ENCODE peak calls at places on chromosomes 3 and 15, in ten cellular contexts. One of them, this sample, is unnamed.

GRCh38 chr3:111700054-111700453 is 104.9 kb upstream of the ZBED2 start:
- DNase-seq in Panc1: no peak
- DNase-seq in stomach: no peak
- DNase-seq in endothelial cell of umbilical vein: no peak
- DNase-seq in GM23338: no peak
- DNase-seq in suprapubic skin: no peak
- DNase-seq in transverse colon: no peak
- DNase-seq in prostate gland: no peak
- DNase-seq in HCT116: no peak
- DNase-seq in sigmoid colon: no peak
- DNase-seq in this sample: no peak

GRCh38 chr3:40166997-40167396 is 142.5 kb upstream of the EIF1B start:
- DNase-seq in prostate gland: no peak
- DNase-seq in GM23338: peak; percentile 72
- DNase-seq in suprapubic skin: no peak
- DNase-seq in stomach: no peak
- DNase-seq in sigmoid colon: no peak
- DNase-seq in endothelial cell of umbilical vein: no peak
- DNase-seq in transverse colon: no peak
- DNase-seq in Panc1: no peak
- DNase-seq in HCT116: no peak
- DNase-seq in this sample: no peak

GRCh38 chr3:69079269-69080159 is 651 bp downstream of the UBA3 start:
- DNase-seq in endothelial cell of umbilical vein: peak; percentile 38
- DNase-seq in HCT116: no peak
- DNase-seq in GM23338: peak; percentile 44
- DNase-seq in stomach: no peak
- DNase-seq in transverse colon: no peak
- DNase-seq in sigmoid colon: no peak
- DNase-seq in suprapubic skin: no peak
- DNase-seq in prostate gland: no peak
- DNase-seq in Panc1: no peak
- DNase-seq in this sample: no peak

GRCh38 chr3:103077910-103078309 is 643.1 kb downstream of the ZPLD1 start:
- DNase-seq in sigmoid colon: no peak
- DNase-seq in Panc1: no peak
- DNase-seq in endothelial cell of umbilical vein: no peak
- DNase-seq in GM23338: no peak
- DNase-seq in stomach: no peak
- DNase-seq in suprapubic skin: no peak
- DNase-seq in transverse colon: no peak
- DNase-seq in HCT116: no peak
- DNase-seq in prostate gland: no peak
- DNase-seq in this sample: no peak

GRCh38 chr3:142595951-142596725 is at the start of gene PLS1:
- DNase-seq in stomach: peak; percentile 93
- DNase-seq in prostate gland: peak; percentile 83
- DNase-seq in HCT116: peak; percentile 86
- DNase-seq in sigmoid colon: peak; percentile 92
- DNase-seq in Panc1: peak; percentile 80
- DNase-seq in endothelial cell of umbilical vein: peak; percentile 88
- DNase-seq in GM23338: peak; percentile 93
- DNase-seq in suprapubic skin: peak; percentile 81
- DNase-seq in transverse colon: peak; percentile 93
- DNase-seq in this sample: peak; percentile 85

GRCh38 chr3:145013931-145014330 is 1042.3 kb downstream of the DIPK2A start:
- DNase-seq in stomach: no peak
- DNase-seq in transverse colon: no peak
- DNase-seq in HCT116: no peak
- DNase-seq in prostate gland: no peak
- DNase-seq in GM23338: no peak
- DNase-seq in suprapubic skin: no peak
- DNase-seq in Panc1: no peak
- DNase-seq in endothelial cell of umbilical vein: no peak
- DNase-seq in sigmoid colon: no peak
- DNase-seq in this sample: no peak

GRCh38 chr3:111106993-111107392 is 35.4 kb downstream of the NECTIN3 start:
- DNase-seq in endothelial cell of umbilical vein: no peak
- DNase-seq in GM23338: no peak
- DNase-seq in suprapubic skin: no peak
- DNase-seq in stomach: no peak
- DNase-seq in prostate gland: no peak
- DNase-seq in HCT116: no peak
- DNase-seq in Panc1: no peak
- DNase-seq in transverse colon: no peak
- DNase-seq in sigmoid colon: no peak
- DNase-seq in this sample: no peak

GRCh38 chr15:72037321-72037720 is 80.6 kb downstream of the MYO9A start:
- DNase-seq in sigmoid colon: no peak
- DNase-seq in prostate gland: no peak
- DNase-seq in suprapubic skin: no peak
- DNase-seq in transverse colon: no peak
- DNase-seq in HCT116: peak; percentile 2
- DNase-seq in GM23338: no peak
- DNase-seq in stomach: no peak
- DNase-seq in Panc1: peak; percentile 5
- DNase-seq in endothelial cell of umbilical vein: no peak
- DNase-seq in this sample: no peak

GRCh38 chr15:45468294-45468693 is 54.3 kb downstream of the SLC30A4 start:
- DNase-seq in prostate gland: no peak
- DNase-seq in endothelial cell of umbilical vein: no peak
- DNase-seq in transverse colon: no peak
- DNase-seq in stomach: no peak
- DNase-seq in sigmoid colon: no peak
- DNase-seq in Panc1: no peak
- DNase-seq in HCT116: no peak
- DNase-seq in suprapubic skin: no peak
- DNase-seq in GM23338: no peak
- DNase-seq in this sample: no peak

GRCh38 chr15:65909831-65910230 is 40.5 kb downstream of the RAB11A start:
- DNase-seq in Panc1: no peak
- DNase-seq in suprapubic skin: no peak
- DNase-seq in HCT116: no peak
- DNase-seq in sigmoid colon: no peak
- DNase-seq in GM23338: no peak
- DNase-seq in endothelial cell of umbilical vein: no peak
- DNase-seq in stomach: no peak
- DNase-seq in prostate gland: no peak
- DNase-seq in transverse colon: no peak
- DNase-seq in this sample: no peak

GRCh38 chr15:80252281-80252619 is 237 bp upstream of the CTXND1 start:
- DNase-seq in prostate gland: no peak
- DNase-seq in GM23338: no peak
- DNase-seq in transverse colon: no peak
- DNase-seq in stomach: no peak
- DNase-seq in HCT116: no peak
- DNase-seq in endothelial cell of umbilical vein: no peak
- DNase-seq in Panc1: no peak
- DNase-seq in sigmoid colon: no peak
- DNase-seq in suprapubic skin: no peak
- DNase-seq in this sample: no peak

GRCh38 chr3:42025388-42026138 is 63.7 kb upstream of the ULK4 start:
- DNase-seq in prostate gland: peak; percentile 85
- DNase-seq in endothelial cell of umbilical vein: peak; percentile 98
- DNase-seq in suprapubic skin: peak; percentile 83
- DNase-seq in Panc1: no peak
- DNase-seq in sigmoid colon: peak; percentile 98
- DNase-seq in HCT116: peak; percentile 42
- DNase-seq in transverse colon: peak; percentile 85
- DNase-seq in GM23338: peak; percentile 96
- DNase-seq in stomach: peak; percentile 79
- DNase-seq in this sample: peak; percentile 92

GRCh38 chr15:31439328-31439727 is 112.7 kb downstream of the KLF13 start:
- DNase-seq in Panc1: no peak
- DNase-seq in prostate gland: no peak
- DNase-seq in stomach: no peak
- DNase-seq in suprapubic skin: no peak
- DNase-seq in transverse colon: peak; percentile 66
- DNase-seq in sigmoid colon: no peak
- DNase-seq in GM23338: peak; percentile 66
- DNase-seq in endothelial cell of umbilical vein: no peak
- DNase-seq in HCT116: peak; percentile 21
- DNase-seq in this sample: no peak

GRCh38 chr3:178099885-178100284 is 436.4 kb upstream of the KCNMB2 start:
- DNase-seq in transverse colon: no peak
- DNase-seq in sigmoid colon: no peak
- DNase-seq in prostate gland: no peak
- DNase-seq in endothelial cell of umbilical vein: no peak
- DNase-seq in suprapubic skin: no peak
- DNase-seq in Panc1: no peak
- DNase-seq in stomach: no peak
- DNase-seq in GM23338: no peak
- DNase-seq in HCT116: no peak
- DNase-seq in this sample: no peak

GRCh38 chr3:178096955-178097354 is 439.3 kb upstream of the KCNMB2 start:
- DNase-seq in stomach: no peak
- DNase-seq in prostate gland: no peak
- DNase-seq in HCT116: no peak
- DNase-seq in Panc1: no peak
- DNase-seq in transverse colon: no peak
- DNase-seq in sigmoid colon: no peak
- DNase-seq in GM23338: no peak
- DNase-seq in suprapubic skin: no peak
- DNase-seq in endothelial cell of umbilical vein: no peak
- DNase-seq in this sample: no peak

GRCh38 chr3:178100881-178101280 is 435.4 kb upstream of the KCNMB2 start:
- DNase-seq in GM23338: no peak
- DNase-seq in stomach: no peak
- DNase-seq in prostate gland: no peak
- DNase-seq in sigmoid colon: no peak
- DNase-seq in HCT116: no peak
- DNase-seq in suprapubic skin: no peak
- DNase-seq in endothelial cell of umbilical vein: no peak
- DNase-seq in transverse colon: no peak
- DNase-seq in Panc1: no peak
- DNase-seq in this sample: no peak

GRCh38 chr3:178095522-178095921 is 440.7 kb upstream of the KCNMB2 start:
- DNase-seq in HCT116: no peak
- DNase-seq in suprapubic skin: no peak
- DNase-seq in GM23338: no peak
- DNase-seq in Panc1: no peak
- DNase-seq in stomach: no peak
- DNase-seq in transverse colon: no peak
- DNase-seq in endothelial cell of umbilical vein: no peak
- DNase-seq in sigmoid colon: no peak
- DNase-seq in prostate gland: no peak
- DNase-seq in this sample: no peak

GRCh38 chr3:178097576-178097975 is 438.7 kb upstream of the KCNMB2 start:
- DNase-seq in Panc1: no peak
- DNase-seq in prostate gland: no peak
- DNase-seq in suprapubic skin: no peak
- DNase-seq in HCT116: no peak
- DNase-seq in sigmoid colon: no peak
- DNase-seq in GM23338: no peak
- DNase-seq in stomach: no peak
- DNase-seq in transverse colon: no peak
- DNase-seq in endothelial cell of umbilical vein: no peak
- DNase-seq in this sample: no peak
- TF ChIP-seq POLR2AphosphoS5 in Panc1: no peak
- TF ChIP-seq POLR2AphosphoS5 in prostate gland: no peak
- TF ChIP-seq POLR2AphosphoS5 in suprapubic skin: peak; percentile 73
- TF ChIP-seq POLR2AphosphoS5 in HCT116: no peak
- TF ChIP-seq POLR2AphosphoS5 in sigmoid colon: peak; percentile 66
- TF ChIP-seq POLR2AphosphoS5 in GM23338: no peak
- TF ChIP-seq POLR2AphosphoS5 in stomach: peak; percentile 61
- TF ChIP-seq POLR2AphosphoS5 in transverse colon: no peak
- TF ChIP-seq POLR2AphosphoS5 in endothelial cell of umbilical vein: no peak
- TF ChIP-seq POLR2AphosphoS5 in this sample: no peak

GRCh38 chr3:152252750-152253149 is 16.0 kb upstream of the MBNL1 start:
- DNase-seq in HCT116: no peak
- DNase-seq in prostate gland: no peak
- DNase-seq in suprapubic skin: no peak
- DNase-seq in stomach: no peak
- DNase-seq in Panc1: no peak
- DNase-seq in transverse colon: no peak
- DNase-seq in GM23338: no peak
- DNase-seq in sigmoid colon: no peak
- DNase-seq in endothelial cell of umbilical vein: no peak
- DNase-seq in this sample: no peak
- H3K4me1 ChIP-seq in HCT116: peaks cover 5% of the 10 kb centered on the region
- H3K4me1 ChIP-seq in prostate gland: no peaks in the 10 kb centered on the region
- H3K4me1 ChIP-seq in suprapubic skin: peaks cover 11% of the 10 kb centered on the region
- H3K4me1 ChIP-seq in stomach: no peaks in the 10 kb centered on the region
- H3K4me1 ChIP-seq in Panc1: no peaks in the 10 kb centered on the region
- H3K4me1 ChIP-seq in transverse colon: no peaks in the 10 kb centered on the region
- H3K4me1 ChIP-seq in GM23338: no peaks in the 10 kb centered on the region
- H3K4me1 ChIP-seq in sigmoid colon: peaks cover 6% of the 10 kb centered on the region
- H3K4me1 ChIP-seq in endothelial cell of umbilical vein: no peaks in the 10 kb centered on the region
- H3K4me1 ChIP-seq in this sample: no peaks in the 10 kb centered on the region

GRCh38 chr15:37777006-37777405 is 157.4 kb upstream of the TMCO5A start:
- DNase-seq in sigmoid colon: no peak
- DNase-seq in stomach: no peak
- DNase-seq in Panc1: no peak
- DNase-seq in endothelial cell of umbilical vein: no peak
- DNase-seq in GM23338: no peak
- DNase-seq in HCT116: no peak
- DNase-seq in prostate gland: no peak
- DNase-seq in transverse colon: no peak
- DNase-seq in suprapubic skin: no peak
- DNase-seq in this sample: no peak

GRCh38 chr15:37773111-37773860 is 161.2 kb upstream of the TMCO5A start:
- DNase-seq in Panc1: no peak
- DNase-seq in transverse colon: no peak
- DNase-seq in endothelial cell of umbilical vein: no peak
- DNase-seq in HCT116: no peak
- DNase-seq in sigmoid colon: no peak
- DNase-seq in prostate gland: no peak
- DNase-seq in stomach: no peak
- DNase-seq in GM23338: no peak
- DNase-seq in suprapubic skin: no peak
- DNase-seq in this sample: no peak

GRCh38 chr15:37774961-37775360 is 159.5 kb upstream of the TMCO5A start:
- DNase-seq in HCT116: no peak
- DNase-seq in sigmoid colon: no peak
- DNase-seq in prostate gland: no peak
- DNase-seq in endothelial cell of umbilical vein: no peak
- DNase-seq in GM23338: no peak
- DNase-seq in transverse colon: no peak
- DNase-seq in Panc1: no peak
- DNase-seq in suprapubic skin: no peak
- DNase-seq in stomach: no peak
- DNase-seq in this sample: no peak

GRCh38 chr15:37767841-37768455 is 166.5 kb upstream of the TMCO5A start:
- DNase-seq in stomach: no peak
- DNase-seq in suprapubic skin: no peak
- DNase-seq in HCT116: no peak
- DNase-seq in sigmoid colon: no peak
- DNase-seq in endothelial cell of umbilical vein: no peak
- DNase-seq in prostate gland: no peak
- DNase-seq in GM23338: no peak
- DNase-seq in Panc1: no peak
- DNase-seq in transverse colon: no peak
- DNase-seq in this sample: no peak

GRCh38 chr15:37771462-37771861 is 163.0 kb upstream of the TMCO5A start:
- DNase-seq in transverse colon: no peak
- DNase-seq in HCT116: no peak
- DNase-seq in Panc1: no peak
- DNase-seq in endothelial cell of umbilical vein: no peak
- DNase-seq in sigmoid colon: no peak
- DNase-seq in stomach: no peak
- DNase-seq in suprapubic skin: no peak
- DNase-seq in GM23338: no peak
- DNase-seq in prostate gland: no peak
- DNase-seq in this sample: no peak
- TF ChIP-seq POLR2AphosphoS5 in transverse colon: no peak
- TF ChIP-seq POLR2AphosphoS5 in HCT116: no peak
- TF ChIP-seq POLR2AphosphoS5 in Panc1: no peak
- TF ChIP-seq POLR2AphosphoS5 in endothelial cell of umbilical vein: no peak
- TF ChIP-seq POLR2AphosphoS5 in sigmoid colon: no peak
- TF ChIP-seq POLR2AphosphoS5 in stomach: no peak
- TF ChIP-seq POLR2AphosphoS5 in suprapubic skin: no peak
- TF ChIP-seq POLR2AphosphoS5 in GM23338: no peak
- TF ChIP-seq POLR2AphosphoS5 in prostate gland: no peak
- TF ChIP-seq POLR2AphosphoS5 in this sample: no peak

GRCh38 chr3:50600841-50601591 is 10.6 kb downstream of the CISH start:
- DNase-seq in transverse colon: peak; percentile 95
- DNase-seq in Panc1: no peak
- DNase-seq in prostate gland: peak; percentile 96
- DNase-seq in HCT116: peak; percentile 77
- DNase-seq in endothelial cell of umbilical vein: peak; percentile 87
- DNase-seq in sigmoid colon: peak; percentile 99
- DNase-seq in suprapubic skin: peak; percentile 97
- DNase-seq in stomach: peak; percentile 97
- DNase-seq in GM23338: peak; percentile 30
- DNase-seq in this sample: peak; percentile 97
- H3K4me1 ChIP-seq in transverse colon: peaks cover 52% of the 10 kb centered on the region
- H3K4me1 ChIP-seq in Panc1: peaks cover 11% of the 10 kb centered on the region
- H3K4me1 ChIP-seq in prostate gland: peaks cover 25% of the 10 kb centered on the region
- H3K4me1 ChIP-seq in HCT116: peaks cover 40% of the 10 kb centered on the region
- H3K4me1 ChIP-seq in endothelial cell of umbilical vein: peaks cover 10% of the 10 kb centered on the region
- H3K4me1 ChIP-seq in sigmoid colon: peaks cover 52% of the 10 kb centered on the region
- H3K4me1 ChIP-seq in suprapubic skin: peaks cover 73% of the 10 kb centered on the region
- H3K4me1 ChIP-seq in stomach: peaks cover 70% of the 10 kb centered on the region
- H3K4me1 ChIP-seq in GM23338: no peaks in the 10 kb centered on the region
- H3K4me1 ChIP-seq in this sample: peaks cover 20% of the 10 kb centered on the region

This sample was measured in breast epithelium.